ENCODE peak calls at places on chromosome 11, in eight cellular contexts. T is mucosa of descending colon, A is AG09309, R is hepatocyte, S is H1, E is gastrocnemius medialis, X is fibroblast of lung, Y is fibroblast of pulmonary artery. Q is an unnamed sample.
A peak's percentile ranks its signal among the peaks of the same experiment; 100 is the strongest.

GRCh38 chr11:61334434-61335354 is 1.7 kb downstream of the TKFC start:
- DNase-seq in T (no peak), A (no peak), R (peak; percentile 56), S (no peak), E (no peak), X (peak; percentile 56), Y (peak; percentile 36), Q (no peak)

GRCh38 chr11:67032830-67033555 is 10.1 kb downstream of the SYT12 start:
- DNase-seq in T (no peak), A (peak; percentile 78), R (peak; percentile 76), S (no peak), E (no peak), X (peak; percentile 94), Y (peak; percentile 89), Q (no peak)

GRCh38 chr11:115145316-115145715 is 358.9 kb downstream of the CADM1 start:
- DNase-seq in T (no peak), A (no peak), R (no peak), S (no peak), E (no peak), X (no peak), Y (no peak), Q (no peak)

GRCh38 chr11:13535819-13536218 is 40.0 kb upstream of the PTH start:
- DNase-seq in T (no peak), A (no peak), R (no peak), S (no peak), E (no peak), X (no peak), Y (peak; percentile 2), Q (no peak)

GRCh38 chr11:119223856-119224255 is 17.7 kb downstream of the CBL start:
- DNase-seq in T (no peak), A (no peak), R (no peak), S (no peak), E (no peak), X (peak; percentile 61), Y (no peak), Q (no peak)

GRCh38 chr11:132028380-132029240 is 658.2 kb downstream of the NTM start:
- DNase-seq in T (no peak), A (no peak), R (peak; percentile 58), S (no peak), E (no peak), X (no peak), Y (peak; percentile 78), Q (no peak)

GRCh38 chr11:34427171-34427805 is 11.4 kb upstream of the CAT start:
- DNase-seq in T (no peak), A (peak; percentile 89), R (peak; percentile 63), S (no peak), E (no peak), X (peak; percentile 90), Y (peak; percentile 53), Q (no peak)

GRCh38 chr11:118610220-118610772 is 2.9 kb downstream of the PHLDB1 start:
- DNase-seq in T (peak; percentile 39), A (no peak), R (no peak), S (peak; percentile 75), E (no peak), X (no peak), Y (no peak), Q (no peak)

GRCh38 chr11:115439385-115439784 is 64.8 kb downstream of the CADM1 start:
- DNase-seq in T (no peak), A (no peak), R (no peak), S (no peak), E (no peak), X (peak; percentile 89), Y (no peak), Q (no peak)

DNA sequence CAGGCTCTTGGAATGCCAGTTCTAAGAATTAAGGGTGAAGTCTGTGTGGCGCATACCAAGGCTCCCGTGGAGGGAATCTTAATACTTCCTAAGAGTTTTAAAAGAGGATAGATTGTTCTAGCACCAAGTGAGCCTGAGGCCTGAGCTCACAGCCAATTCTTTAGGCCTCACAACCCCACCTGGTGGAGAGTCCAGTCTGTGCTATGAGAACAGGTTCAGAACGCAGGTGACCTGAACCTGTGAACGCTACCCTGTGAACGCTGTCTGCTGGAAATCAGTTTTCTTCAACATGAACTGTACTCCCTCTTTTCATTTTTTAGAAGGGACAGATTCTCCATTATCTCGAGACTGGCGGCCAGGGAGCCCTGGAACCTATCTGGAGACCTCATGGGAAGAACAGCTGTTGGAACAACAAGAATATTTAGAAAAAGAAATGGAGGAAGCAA is 43.2 kb upstream of the DLAT start:
- DNase-seq in T (peak; percentile 74), A (no peak), R (peak; percentile 89), S (peak; percentile 81), E (peak; percentile 39), X (peak; percentile 35), Y (peak; percentile 65), Q (peak; percentile 73)
- H3K4me3 ChIP-seq in T (no peak overlapping the region), A (no peak overlapping the region), R (no peak overlapping the region), S (no peak overlapping the region), E (no peak overlapping the region), X (no peak overlapping the region), Y (no peak overlapping the region), Q (peak overlapping the region; percentile 34)

DNA sequence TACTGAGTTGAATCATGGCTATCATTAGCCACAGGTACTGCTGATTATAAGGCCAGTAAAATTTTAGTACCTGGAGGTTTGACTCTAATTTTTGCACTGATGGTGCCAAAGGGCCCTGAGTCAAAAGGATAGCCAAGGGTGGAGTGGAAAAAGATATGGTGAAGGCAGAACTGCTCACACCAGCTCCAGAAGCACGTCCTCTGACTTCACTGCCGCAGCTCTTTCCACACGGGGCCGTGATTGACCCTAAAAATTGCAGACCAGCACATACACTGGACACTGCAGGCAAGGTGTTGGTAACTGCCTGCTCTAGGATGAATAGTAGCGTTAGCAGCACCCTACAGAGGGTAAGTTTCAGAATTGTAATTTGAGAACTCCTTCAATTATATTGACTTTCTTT is 25.4 kb upstream of the GRIK4 start:
- DNase-seq in T (no peak), A (no peak), R (no peak), S (no peak), E (no peak), X (no peak), Y (no peak), Q (no peak)
- TF ChIP-seq CTCF in T (no peak), A (no peak), R (no peak), S (no peak), E (no peak), X (no peak), Y (no peak), Q (no peak)

GRCh38 chr11:11970556-11970955 is 37.9 kb downstream of the DKK3 start:
- DNase-seq in T (no peak), A (no peak), R (no peak), S (peak; percentile 38), E (no peak), X (no peak), Y (no peak), Q (no peak)

GRCh38 chr11:11973866-11974265 is 34.6 kb downstream of the DKK3 start:
- DNase-seq in T (no peak), A (no peak), R (no peak), S (peak; percentile 19), E (no peak), X (peak; percentile 66), Y (no peak), Q (peak; percentile 22)

GRCh38 chr11:11973361-11973800 is 35.0 kb downstream of the DKK3 start:
- DNase-seq in T (no peak), A (no peak), R (no peak), S (peak; percentile 24), E (peak; percentile 31), X (peak; percentile 86), Y (peak; percentile 73), Q (peak; percentile 62)

GRCh38 chr11:11972942-11973341 is 35.5 kb downstream of the DKK3 start:
- DNase-seq in T (no peak), A (no peak), R (no peak), S (no peak), E (no peak), X (no peak), Y (no peak), Q (peak; percentile 27)

GRCh38 chr11:11972148-11972547 is 36.3 kb downstream of the DKK3 start:
- DNase-seq in T (no peak), A (no peak), R (no peak), S (peak; percentile 37), E (no peak), X (no peak), Y (no peak), Q (no peak)
- H3K4me3 ChIP-seq in T (no peak overlapping the region), A (no peak overlapping the region), R (no peak overlapping the region), S (no peak overlapping the region), E (no peak overlapping the region), X (no peak overlapping the region), Y (no peak overlapping the region), Q (no peak overlapping the region)

GRCh38 chr11:69635804-69636511 is 5.0 kb upstream of the CCND1 start:
- DNase-seq in T (no peak), A (no peak), R (no peak), S (no peak), E (no peak), X (no peak), Y (no peak), Q (no peak)

GRCh38 chr11:69636870-69637600 is 3.9 kb upstream of the CCND1 start:
- DNase-seq in T (peak; percentile 48), A (no peak), R (no peak), S (no peak), E (no peak), X (no peak), Y (no peak), Q (peak; percentile 66)

GRCh38 chr11:69635210-69635609 is 5.7 kb upstream of the CCND1 start:
- DNase-seq in T (no peak), A (no peak), R (no peak), S (no peak), E (no peak), X (no peak), Y (no peak), Q (no peak)

GRCh38 chr11:69637601-69637955 is 3.4 kb upstream of the CCND1 start:
- DNase-seq in T (no peak), A (no peak), R (no peak), S (no peak), E (no peak), X (no peak), Y (no peak), Q (no peak)

DNA sequence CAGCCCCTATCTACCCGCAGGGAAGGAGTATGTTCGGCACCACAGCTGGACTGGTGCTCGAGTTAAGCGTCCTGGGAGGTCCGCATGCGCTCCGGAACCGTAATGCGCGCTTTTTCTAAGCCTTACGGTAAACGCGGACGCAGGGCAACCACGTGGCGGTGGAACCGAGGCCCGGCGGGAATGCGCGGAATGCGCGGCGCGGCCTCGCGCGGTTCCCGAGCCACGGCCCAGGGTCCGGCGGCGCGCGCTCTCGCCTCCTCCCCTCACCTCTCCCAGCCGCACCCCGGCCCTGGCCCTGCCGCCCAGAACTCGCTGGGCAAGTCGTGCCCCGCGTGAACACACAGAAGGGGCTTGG is 4.5 kb upstream of the CCND1 start:
- DNase-seq in T (peak; percentile 77), A (peak; percentile 57), R (peak; percentile 83), S (peak; percentile 89), E (no peak), X (peak; percentile 91), Y (peak; percentile 92), Q (peak; percentile 86)
- TF ChIP-seq CTCF in T (no peak), A (no peak), R (no peak), S (no peak), E (no peak), X (no peak), Y (no peak), Q (no peak)